ENCODE peak calls at places on chromosomes 4 and X, in seven cellular contexts. P is psoas muscle, T is IMR-90, B is upper lobe of right lung, R is heart right ventricle, F is mucosa of descending colon, W is OCI-LY7. C is an unnamed sample.
A peak's percentile ranks its signal among the peaks of the same experiment; 100 is the strongest.

GRCh38 chr4:182188622-182189021 is 54.6 kb upstream of the TENM3 start:
- DNase-seq in P (no peak), T (peak; percentile 54), W (no peak), B (no peak), F (no peak), R (no peak), C (no peak)

GRCh38 chr4:99248714-99249113 is 29.7 kb upstream of the ADH6 start:
- DNase-seq in B (no peak), P (no peak), T (peak; percentile 50), F (no peak), R (no peak), W (no peak), C (no peak)

GRCh38 chr4:165378763-165379631 is at the start of gene CPE:
- DNase-seq in F (peak; percentile 82), B (peak; percentile 90), P (peak; percentile 82), T (peak; percentile 44), W (no peak), R (peak; percentile 75), C (peak; percentile 91)

GRCh38 chr4:2322227-2322626 is 60.3 kb upstream of the MXD4 start:
- DNase-seq in P (no peak), B (no peak), T (no peak), F (no peak), W (no peak), R (no peak), C (no peak)

GRCh38 chr4:1887065-1887464 is 15.9 kb downstream of the NSD2 start:
- DNase-seq in F (no peak), R (no peak), T (no peak), W (no peak), P (no peak), B (peak; percentile 8), C (no peak)

GRCh38 chrX:30935985-30936384 is 46.9 kb upstream of the TAB3 start:
- DNase-seq in R (no peak), B (no peak), F (peak; percentile 30), P (no peak), W (no peak), T (peak; percentile 3), C (peak; percentile 4)

GRCh38 chr4:108417923-108418322 is 202.5 kb upstream of the RPL34 start:
- DNase-seq in W (no peak), F (no peak), R (no peak), T (peak; percentile 46), P (no peak), B (no peak), C (no peak)

GRCh38 chr4:92328095-92328494 is 24.3 kb downstream of the GRID2 start:
- DNase-seq in F (no peak), R (no peak), T (no peak), B (no peak), W (no peak), P (no peak), C (no peak)

GRCh38 chrX:117510453-117510852 is 606.2 kb downstream of the KLHL13 start:
- DNase-seq in B (no peak), W (no peak), F (no peak), P (no peak), R (no peak), T (no peak), C (no peak)

GRCh38 chr4:16079046-16079445 is 4.8 kb downstream of the PROM1 start:
- DNase-seq in B (no peak), R (no peak), W (no peak), P (no peak), T (peak; percentile 7), F (no peak), C (no peak)

GRCh38 chr4:122632396-122633143 is 11.7 kb upstream of the IL21 start:
- DNase-seq in R (no peak), B (no peak), P (no peak), T (peak; percentile 47), W (no peak), F (no peak), C (no peak)

GRCh38 chr4:25441519-25442117 is 64.6 kb downstream of the ANAPC4 start:
- DNase-seq in B (peak; percentile 77), T (peak; percentile 59), W (peak; percentile 54), R (peak; percentile 46), F (peak; percentile 72), P (no peak), C (peak; percentile 79)

GRCh38 chr4:14223461-14223860 is 595.9 kb upstream of the BOD1L1 start:
- DNase-seq in B (no peak), P (no peak), F (no peak), R (no peak), W (no peak), T (no peak), C (no peak)

GRCh38 chr4:62057060-62057459 is 856.9 kb downstream of the ADGRL3 start:
- DNase-seq in R (no peak), P (no peak), W (no peak), F (no peak), B (no peak), T (no peak), C (no peak)

GRCh38 chr4:165048170-165048569 is 5.5 kb upstream of the TRIM75 start:
- DNase-seq in T (no peak), B (no peak), P (no peak), R (no peak), W (no peak), F (no peak), C (no peak)

GRCh38 chr4:18815779-18816173 is 794.2 kb upstream of the LCORL start:
- DNase-seq in B (no peak), F (no peak), T (no peak), W (peak; percentile 35), R (no peak), P (no peak), C (no peak)

GRCh38 chr4:54683616-54684346 is 26.0 kb downstream of the KIT start:
- DNase-seq in W (peak; percentile 37), F (no peak), T (no peak), R (no peak), B (no peak), P (no peak), C (peak; percentile 29)

GRCh38 chr4:163540977-163541376 is 46.5 kb downstream of the TMA16 start:
- DNase-seq in T (peak; percentile 95), R (no peak), F (no peak), B (no peak), P (no peak), W (no peak), C (no peak)

GRCh38 chrX:106955004-106955772 is 35.0 kb downstream of the CLDN2 start:
- DNase-seq in F (no peak), B (no peak), R (no peak), T (peak; percentile 48), W (no peak), P (no peak), C (no peak)

GRCh38 chr4:112251044-112251632 is 19.6 kb downstream of the AP1AR start:
- DNase-seq in B (no peak), F (no peak), R (no peak), P (no peak), T (no peak), W (no peak), C (no peak)

GRCh38 chr4:3766791-3767561 is 791 bp downstream of the ADRA2C start:
- DNase-seq in T (no peak), P (no peak), F (no peak), R (no peak), W (no peak), B (no peak), C (peak; percentile 5)

GRCh38 chr4:135840781-135841180 is 1639.2 kb upstream of the PABPC4L start:
- DNase-seq in F (no peak), P (no peak), B (no peak), R (no peak), W (no peak), T (no peak), C (no peak)

GRCh38 chr4:87530868-87531267 is 1.7 kb upstream of the SPARCL1 start:
- DNase-seq in T (peak; percentile 27), F (no peak), B (no peak), P (peak; percentile 65), W (no peak), R (peak; percentile 87), C (peak; percentile 12)

GRCh38 chrX:1448793-1449580 is 3.7 kb downstream of the ASMTL start:
- DNase-seq in F (peak; percentile 1), W (no peak), R (no peak), T (no peak), B (peak; percentile 18), P (no peak), C (no peak)
- H3K9me3 ChIP-seq in F (peaks cover 2% of the 10 kb centered on the region), W (peaks cover 14% of the 10 kb centered on the region), R (no peaks in the 10 kb centered on the region), T (peaks cover 7% of the 10 kb centered on the region), B (no peaks in the 10 kb centered on the region), P (no peaks in the 10 kb centered on the region), C (no peaks in the 10 kb centered on the region)

GRCh38 chr4:649751-650310 is 24.2 kb downstream of the ATP5ME start:
- DNase-seq in W (no peak), B (no peak), T (no peak), P (peak; percentile 39), R (no peak), F (peak; percentile 5), C (no peak)

GRCh38 chr4:650461-650860 is 23.6 kb downstream of the ATP5ME start:
- DNase-seq in T (no peak), P (peak; percentile 31), R (no peak), W (no peak), B (no peak), F (peak; percentile 4), C (no peak)

GRCh38 chr4:649293-649625 is 23.9 kb downstream of the PDE6B start:
- DNase-seq in P (peak; percentile 42), R (no peak), B (no peak), T (no peak), F (no peak), W (no peak), C (no peak)

GRCh38 chr4:647481-647880 is 22.1 kb downstream of the PDE6B start:
- DNase-seq in W (no peak), P (peak; percentile 13), F (peak; percentile 12), T (no peak), B (no peak), R (no peak), C (no peak)

DNA sequence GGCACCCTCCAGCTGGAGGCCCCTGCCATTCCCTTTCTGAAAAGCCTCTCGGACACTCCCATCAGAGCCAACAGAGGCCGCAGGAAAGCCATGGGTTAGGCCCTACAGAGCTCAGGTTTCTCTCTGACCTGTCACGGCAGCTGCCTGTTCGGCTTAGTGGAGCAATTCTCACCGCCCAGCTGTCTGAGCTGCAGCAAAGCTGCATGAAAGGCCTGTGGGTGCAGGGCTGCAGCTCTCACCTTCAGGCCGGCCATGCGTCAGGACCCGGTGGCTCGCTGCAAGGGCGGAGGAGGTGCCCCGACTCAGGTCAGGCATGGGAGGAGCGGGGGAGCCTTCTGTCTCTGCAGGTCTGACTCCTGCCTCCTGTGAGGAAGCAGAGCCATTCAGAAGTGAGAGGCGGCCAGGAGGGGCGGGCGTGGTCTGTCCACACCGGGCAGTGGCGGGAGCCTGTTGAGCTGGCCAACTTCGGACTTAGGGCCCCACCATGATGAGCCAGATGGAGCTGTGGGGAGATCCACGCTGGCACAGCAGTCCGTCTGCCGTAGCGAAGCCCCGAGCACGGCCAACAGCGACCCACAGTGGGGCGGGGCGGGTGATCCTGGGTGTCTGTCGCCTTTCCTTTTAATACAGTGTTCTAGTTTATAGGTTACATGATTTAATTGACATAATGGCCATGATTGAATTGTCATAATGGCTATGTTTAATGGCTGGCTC is 23.4 kb downstream of the PDE6B start:
- DNase-seq in F (peak; percentile 12), P (peak; percentile 40), R (no peak), T (no peak), W (no peak), B (no peak), C (no peak)
- TF ChIP-seq CTCF in F (no peak), P (no peak), R (no peak), T (no peak), W (no peak), B (no peak), C (no peak)

GRCh38 chr4:8129136-8129535 is 29.5 kb downstream of the ABLIM2 start:
- DNase-seq in F (no peak), R (no peak), B (no peak), T (no peak), W (no peak), P (peak; percentile 38), C (no peak)
- H3K4me1 ChIP-seq in F (no peaks in the 10 kb centered on the region), R (no peaks in the 10 kb centered on the region), B (no peaks in the 10 kb centered on the region), T (no peaks in the 10 kb centered on the region), W (peaks cover 21% of the 10 kb centered on the region), P (peaks cover 28% of the 10 kb centered on the region), C (no peaks in the 10 kb centered on the region)

GRCh38 chrX:153420851-153421599 is 9.8 kb downstream of the ZFP92 start:
- DNase-seq in R (no peak), P (no peak), T (no peak), W (no peak), F (no peak), B (no peak), C (no peak)
- H3K9me3 ChIP-seq in R (no peaks in the 10 kb centered on the region), P (no peaks in the 10 kb centered on the region), T (peaks cover 6% of the 10 kb centered on the region), W (no peaks in the 10 kb centered on the region), F (no peaks in the 10 kb centered on the region), B (no peaks in the 10 kb centered on the region), C (no peaks in the 10 kb centered on the region)

C was measured in thyroid gland.